ENCODE peak calls at places on chromosomes 4 and X, in four cellular contexts. One of them, this sample, is unnamed. For H3K4me1, the result is how much of the 10 kb centered on the place peaks cover.

GRCh38 chr4:78864405-78865024 is 74.7 kb downstream of the PAQR3 start:
- DNase-seq in heart left ventricle: no peak
- DNase-seq in thoracic aorta: no peak
- DNase-seq in tibial nerve: peak
- DNase-seq in this sample: no peak

GRCh38 chr4:165715989-165716388 is 157.0 kb upstream of the TLL1 start:
- DNase-seq in heart left ventricle: no peak
- DNase-seq in thoracic aorta: no peak
- DNase-seq in tibial nerve: no peak
- DNase-seq in this sample: no peak

GRCh38 chr4:76377481-76377901 is 43.5 kb downstream of the CCDC158 start:
- DNase-seq in heart left ventricle: no peak
- DNase-seq in thoracic aorta: no peak
- DNase-seq in tibial nerve: no peak
- DNase-seq in this sample: no peak

GRCh38 chrX:63784902-63785692 is at the start of gene ARHGEF9:
- DNase-seq in heart left ventricle: peak
- DNase-seq in thoracic aorta: no peak
- DNase-seq in tibial nerve: peak
- DNase-seq in this sample: peak

GRCh38 chrX:15931362-15931761 is 76.7 kb upstream of the AP1S2 start:
- DNase-seq in heart left ventricle: no peak
- DNase-seq in thoracic aorta: no peak
- DNase-seq in tibial nerve: no peak
- DNase-seq in this sample: no peak

GRCh38 chr4:77240469-77241066 is 83.6 kb downstream of the CCNG2 start:
- DNase-seq in heart left ventricle: peak
- DNase-seq in thoracic aorta: no peak
- DNase-seq in tibial nerve: peak
- DNase-seq in this sample: no peak

GRCh38 chr4:106316773-106317409 is 541 bp downstream of the AIMP1 start:
- DNase-seq in heart left ventricle: no peak
- DNase-seq in thoracic aorta: no peak
- DNase-seq in tibial nerve: no peak
- DNase-seq in this sample: no peak

GRCh38 chr4:139655116-139655515 is 10.5 kb upstream of the MGST2 start:
- DNase-seq in heart left ventricle: peak
- DNase-seq in thoracic aorta: no peak
- DNase-seq in tibial nerve: no peak
- DNase-seq in this sample: no peak

GRCh38 chr4:15592799-15593198 is 62.4 kb downstream of the FBXL5 start:
- DNase-seq in heart left ventricle: no peak
- DNase-seq in thoracic aorta: no peak
- DNase-seq in tibial nerve: no peak
- DNase-seq in this sample: no peak

GRCh38 chr4:94441838-94442237 is 9.9 kb upstream of the PDLIM5 start:
- DNase-seq in heart left ventricle: no peak
- DNase-seq in thoracic aorta: no peak
- DNase-seq in tibial nerve: no peak
- DNase-seq in this sample: no peak

GRCh38 chr4:8010618-8011017 is 71.0 kb upstream of the AFAP1 start:
- DNase-seq in heart left ventricle: no peak
- DNase-seq in thoracic aorta: no peak
- DNase-seq in tibial nerve: peak
- DNase-seq in this sample: no peak

GRCh38 chr4:74364649-74365491 is at the start of gene EREG:
- DNase-seq in heart left ventricle: peak
- DNase-seq in thoracic aorta: no peak
- DNase-seq in tibial nerve: no peak
- DNase-seq in this sample: peak

GRCh38 chr4:139555705-139556070 is 331 bp downstream of the SETD7 start:
- DNase-seq in heart left ventricle: peak
- DNase-seq in thoracic aorta: no peak
- DNase-seq in tibial nerve: peak
- DNase-seq in this sample: peak

GRCh38 chr4:4524364-4524763 is 17.5 kb downstream of the STX18 start:
- DNase-seq in heart left ventricle: no peak
- DNase-seq in thoracic aorta: no peak
- DNase-seq in tibial nerve: no peak
- DNase-seq in this sample: no peak

GRCh38 chr4:89762311-89762710 is 74.7 kb downstream of the SNCA start:
- DNase-seq in heart left ventricle: no peak
- DNase-seq in thoracic aorta: no peak
- DNase-seq in tibial nerve: no peak
- DNase-seq in this sample: no peak

GRCh38 chr4:2251795-2252529 is 9.9 kb downstream of the MXD4 start:
- DNase-seq in heart left ventricle: peak
- DNase-seq in thoracic aorta: no peak
- DNase-seq in tibial nerve: peak
- DNase-seq in this sample: no peak

GRCh38 chrX:71911023-71911730 is 532 bp downstream of the NHSL2 start:
- DNase-seq in heart left ventricle: no peak
- DNase-seq in thoracic aorta: no peak
- DNase-seq in tibial nerve: no peak
- DNase-seq in this sample: no peak

GRCh38 chr4:169236901-169237626 is 33.7 kb downstream of the SH3RF1 start:
- DNase-seq in heart left ventricle: no peak
- DNase-seq in thoracic aorta: no peak
- DNase-seq in tibial nerve: no peak
- DNase-seq in this sample: no peak

GRCh38 chr4:10529891-10530786 is 72.9 kb upstream of the ZNF518B start:
- DNase-seq in heart left ventricle: peak
- DNase-seq in thoracic aorta: no peak
- DNase-seq in tibial nerve: no peak
- DNase-seq in this sample: no peak

GRCh38 chrX:1925053-1925481 is 310.2 kb downstream of the ASMT start:
- DNase-seq in heart left ventricle: no peak
- DNase-seq in thoracic aorta: no peak
- DNase-seq in tibial nerve: no peak
- DNase-seq in this sample: no peak

GRCh38 chrX:154531626-154532025 is 15.0 kb downstream of the G6PD start:
- DNase-seq in heart left ventricle: no peak
- DNase-seq in thoracic aorta: no peak
- DNase-seq in tibial nerve: no peak
- DNase-seq in this sample: peak

GRCh38 chr4:17619416-17620105 is 5.1 kb downstream of the MED28 start:
- DNase-seq in heart left ventricle: no peak
- DNase-seq in thoracic aorta: no peak
- DNase-seq in tibial nerve: no peak
- DNase-seq in this sample: no peak

GRCh38 chr4:6263541-6264540 is 5.8 kb upstream of the WFS1 start:
- DNase-seq in heart left ventricle: peak
- DNase-seq in thoracic aorta: no peak
- DNase-seq in tibial nerve: no peak
- DNase-seq in this sample: no peak

GRCh38 chr4:128287159-128287870 is at the start of gene PGRMC2:
- DNase-seq in heart left ventricle: peak
- DNase-seq in thoracic aorta: no peak
- DNase-seq in tibial nerve: no peak
- DNase-seq in this sample: no peak

GRCh38 chr4:112063260-112063659 is 82.0 kb upstream of the FAM241A start:
- DNase-seq in heart left ventricle: no peak
- DNase-seq in thoracic aorta: no peak
- DNase-seq in tibial nerve: no peak
- DNase-seq in this sample: no peak

GRCh38 chrX:150517303-150517896 is 51.0 kb upstream of the MTM1 start:
- DNase-seq in heart left ventricle: no peak
- DNase-seq in thoracic aorta: no peak
- DNase-seq in tibial nerve: no peak
- DNase-seq in this sample: peak

GRCh38 chr4:96352051-96352517 is 512.2 kb downstream of the PDHA2 start:
- DNase-seq in heart left ventricle: no peak
- DNase-seq in thoracic aorta: no peak
- DNase-seq in tibial nerve: no peak
- DNase-seq in this sample: no peak

GRCh38 chr4:33272722-33273121 is 2552.6 kb downstream of the PCDH7 start:
- DNase-seq in heart left ventricle: no peak
- DNase-seq in thoracic aorta: no peak
- DNase-seq in tibial nerve: no peak
- DNase-seq in this sample: no peak

GRCh38 chr4:24963277-24963676 is 50.4 kb upstream of the CCDC149 start:
- DNase-seq in heart left ventricle: no peak
- DNase-seq in thoracic aorta: no peak
- DNase-seq in tibial nerve: no peak
- DNase-seq in this sample: no peak

GRCh38 chrX:136170109-136170800 is 22.9 kb downstream of the FHL1 start:
- DNase-seq in heart left ventricle: peak
- DNase-seq in thoracic aorta: no peak
- DNase-seq in tibial nerve: no peak
- DNase-seq in this sample: no peak

GRCh38 chr4:16158504-16158852 is 67.8 kb downstream of the TAPT1 start:
- DNase-seq in heart left ventricle: no peak
- DNase-seq in thoracic aorta: no peak
- DNase-seq in tibial nerve: no peak
- DNase-seq in this sample: no peak

GRCh38 chr4:89162486-89162885 is 51.2 kb downstream of the TIGD2 start:
- DNase-seq in heart left ventricle: no peak
- DNase-seq in thoracic aorta: no peak
- DNase-seq in tibial nerve: no peak
- DNase-seq in this sample: no peak

GRCh38 chr4:150960818-150961217 is 54.3 kb downstream of the LRBA start:
- DNase-seq in heart left ventricle: no peak
- DNase-seq in thoracic aorta: no peak
- DNase-seq in tibial nerve: no peak
- DNase-seq in this sample: no peak

GRCh38 chr4:137226900-137227299 is 305.4 kb downstream of the PCDH18 start:
- DNase-seq in heart left ventricle: no peak
- DNase-seq in thoracic aorta: no peak
- DNase-seq in tibial nerve: no peak
- DNase-seq in this sample: no peak

GRCh38 chr4:30724217-30724616 is 4.0 kb downstream of the PCDH7 start:
- DNase-seq in heart left ventricle: no peak
- DNase-seq in thoracic aorta: no peak
- DNase-seq in tibial nerve: no peak
- DNase-seq in this sample: no peak
- H3K4me1 ChIP-seq in heart left ventricle: under half
- H3K4me1 ChIP-seq in thoracic aorta: under half
- H3K4me1 ChIP-seq in tibial nerve: under half
- H3K4me1 ChIP-seq in this sample: under half

GRCh38 chrX:45784590-45784989 is 583.9 kb upstream of the DIPK2B start:
- DNase-seq in heart left ventricle: no peak
- DNase-seq in thoracic aorta: no peak
- DNase-seq in tibial nerve: no peak
- DNase-seq in this sample: no peak
- H3K4me1 ChIP-seq in heart left ventricle: under half
- H3K4me1 ChIP-seq in thoracic aorta: under half
- H3K4me1 ChIP-seq in tibial nerve: under half
- H3K4me1 ChIP-seq in this sample: under half

DNA sequence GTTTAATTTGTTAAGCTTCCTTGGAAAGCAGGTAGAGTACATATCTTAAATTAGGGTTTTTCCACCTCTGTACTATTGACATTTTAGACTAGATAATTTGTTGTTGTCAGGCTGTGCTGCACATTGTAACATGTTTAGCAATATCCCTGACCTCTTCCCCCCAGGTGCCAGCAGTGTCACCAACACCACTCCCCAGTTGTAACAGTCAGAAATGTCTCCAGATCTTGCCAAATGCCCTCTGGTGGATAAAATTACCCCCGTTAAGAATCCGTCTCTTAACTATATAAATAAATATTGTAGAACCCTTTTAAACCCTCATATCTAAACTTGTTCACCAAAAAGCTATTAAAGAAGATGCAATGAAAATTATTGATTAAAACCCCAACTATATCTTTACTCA is 161.5 kb downstream of the ARHGAP6 start:
- DNase-seq in heart left ventricle: no peak
- DNase-seq in thoracic aorta: no peak
- DNase-seq in tibial nerve: no peak
- DNase-seq in this sample: no peak
- H3K4me1 ChIP-seq in heart left ventricle: under half
- H3K4me1 ChIP-seq in thoracic aorta: under half
- H3K4me1 ChIP-seq in tibial nerve: under half
- H3K4me1 ChIP-seq in this sample: under half

GRCh38 chrX:18166068-18166467 is 54.6 kb downstream of the BEND2 start:
- DNase-seq in heart left ventricle: no peak
- DNase-seq in thoracic aorta: no peak
- DNase-seq in tibial nerve: no peak
- DNase-seq in this sample: no peak
- H3K4me1 ChIP-seq in heart left ventricle: under half
- H3K4me1 ChIP-seq in thoracic aorta: under half
- H3K4me1 ChIP-seq in tibial nerve: under half
- H3K4me1 ChIP-seq in this sample: under half

DNA sequence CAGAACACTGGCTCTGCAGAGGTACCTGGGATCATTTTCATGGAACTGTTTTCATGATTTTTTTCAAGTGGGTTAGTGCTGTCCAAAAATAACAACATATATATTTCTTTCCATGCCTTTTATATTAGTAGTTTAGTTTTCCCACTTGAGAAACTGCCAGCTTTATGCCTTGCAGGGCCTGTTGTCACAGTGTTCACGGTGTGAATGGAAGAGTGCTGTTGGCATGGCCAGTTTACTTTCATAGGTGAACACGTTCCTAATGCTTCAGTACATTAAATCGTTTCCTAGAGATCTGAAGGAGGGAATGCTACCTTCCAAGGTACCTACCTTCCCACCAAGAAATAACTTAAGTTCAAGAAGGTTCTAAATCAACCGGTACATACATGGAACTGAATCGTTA is 12.6 kb downstream of the DOCK11 start:
- DNase-seq in heart left ventricle: no peak
- DNase-seq in thoracic aorta: no peak
- DNase-seq in tibial nerve: no peak
- DNase-seq in this sample: no peak
- H3K4me1 ChIP-seq in heart left ventricle: under half
- H3K4me1 ChIP-seq in thoracic aorta: under half
- H3K4me1 ChIP-seq in tibial nerve: under half
- H3K4me1 ChIP-seq in this sample: under half

GRCh38 chrX:10190367-10190766 is 33.6 kb downstream of the CLCN4 start:
- DNase-seq in heart left ventricle: no peak
- DNase-seq in thoracic aorta: no peak
- DNase-seq in tibial nerve: peak
- DNase-seq in this sample: peak

GRCh38 chrX:10195425-10195824 is 38.6 kb downstream of the CLCN4 start:
- DNase-seq in heart left ventricle: no peak
- DNase-seq in thoracic aorta: no peak
- DNase-seq in tibial nerve: no peak
- DNase-seq in this sample: no peak

GRCh38 chrX:10189317-10190268 is 32.8 kb downstream of the CLCN4 start:
- DNase-seq in heart left ventricle: peak
- DNase-seq in thoracic aorta: peak
- DNase-seq in tibial nerve: peak
- DNase-seq in this sample: peak

GRCh38 chrX:10195947-10196346 is 39.2 kb downstream of the CLCN4 start:
- DNase-seq in heart left ventricle: no peak
- DNase-seq in thoracic aorta: no peak
- DNase-seq in tibial nerve: no peak
- DNase-seq in this sample: no peak

DNA sequence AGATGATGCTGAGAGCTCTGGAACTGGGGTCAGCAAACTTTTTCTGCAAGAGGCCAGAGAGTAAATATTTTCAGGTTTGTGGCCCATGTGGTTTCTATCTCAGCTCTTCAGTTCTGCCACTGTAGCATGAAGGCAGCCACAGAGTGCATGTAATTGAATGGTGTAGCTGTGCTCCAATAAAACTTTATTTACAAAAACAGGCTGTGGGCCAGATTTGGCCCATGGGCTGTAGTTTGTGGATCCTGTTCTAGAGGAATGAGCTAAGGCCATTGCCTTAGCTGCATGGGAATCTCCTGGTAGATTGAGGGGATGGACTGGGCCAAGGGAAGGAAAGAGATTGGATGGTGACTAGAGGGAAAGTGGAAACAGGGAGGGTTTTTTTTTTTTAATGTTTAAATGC is 36.8 kb downstream of the CLCN4 start:
- DNase-seq in heart left ventricle: no peak
- DNase-seq in thoracic aorta: no peak
- DNase-seq in tibial nerve: no peak
- DNase-seq in this sample: no peak
- H3K4me1 ChIP-seq in heart left ventricle: under half
- H3K4me1 ChIP-seq in thoracic aorta: under half
- H3K4me1 ChIP-seq in tibial nerve: under half
- H3K4me1 ChIP-seq in this sample: under half

This sample was measured in tibial artery.